ENCODE peak calls at places on chromosome X, in ten cellular contexts. A is amniotic stem cell; R is SK-N-SH; G is effector memory CD4-positive, alpha-beta T cell; T is pancreas; U is iris pigment epithelial cell; X is gastrocnemius medialis; W is left lung; D is foreskin keratinocyte; F is foreskin fibroblast. B is an unnamed sample.

GRCh38 chrX:50609796-50610195 is 139.2 kb upstream of the DGKK start:
- DNase-seq in A (no peak), R (no peak), G (no peak), T (no peak), U (peak; percentile 61), X (no peak), W (no peak), D (peak; percentile 9), F (no peak), B (peak; percentile 38)

GRCh38 chrX:24858004-24858746 is 157.6 kb downstream of the ARX start:
- DNase-seq in A (no peak), R (no peak), G (no peak), T (no peak), U (peak; percentile 45), X (no peak), W (no peak), D (no peak), F (peak; percentile 66), B (peak; percentile 36)

GRCh38 chrX:101409043-101409442 is 1.0 kb downstream of the HNRNPH2 start:
- DNase-seq in A (no peak), R (no peak), G (no peak), T (no peak), U (no peak), X (no peak), W (no peak), D (no peak), F (no peak), B (peak; percentile 27)

GRCh38 chrX:12790878-12791252 is 347 bp upstream of the PRPS2 start:
- DNase-seq in A (no peak), R (no peak), G (no peak), T (no peak), U (no peak), X (no peak), W (no peak), D (no peak), F (no peak), B (no peak)

GRCh38 chrX:49761481-49761880 is 65.7 kb upstream of the PAGE1 start:
- DNase-seq in A (no peak), R (no peak), G (no peak), T (no peak), U (peak; percentile 18), X (no peak), W (no peak), D (no peak), F (peak; percentile 1), B (peak; percentile 12)

GRCh38 chrX:30887721-30888120 is 1.3 kb downstream of the TAB3 start:
- DNase-seq in A (no peak), R (no peak), G (no peak), T (no peak), U (no peak), X (no peak), W (no peak), D (no peak), F (no peak), B (no peak)

GRCh38 chrX:130878350-130879341 is 24.4 kb downstream of the ENOX2 start:
- DNase-seq in A (peak; percentile 20), R (no peak), G (no peak), T (peak; percentile 45), U (peak; percentile 87), X (no peak), W (no peak), D (peak; percentile 45), F (peak; percentile 91), B (peak; percentile 88)

GRCh38 chrX:122579521-122579920 is 604.6 kb upstream of the GRIA3 start:
- DNase-seq in A (no peak), R (no peak), G (no peak), T (no peak), U (peak; percentile 20), X (no peak), W (no peak), D (no peak), F (peak; percentile 54), B (peak; percentile 22)

GRCh38 chrX:19589105-19589504 is 73.8 kb upstream of the MAP3K15 start:
- DNase-seq in A (no peak), R (no peak), G (no peak), T (no peak), U (no peak), X (no peak), W (no peak), D (no peak), F (no peak), B (no peak)

GRCh38 chrX:122850326-122850725 is 333.8 kb upstream of the GRIA3 start:
- DNase-seq in A (no peak), R (no peak), G (no peak), T (no peak), U (no peak), X (no peak), W (no peak), D (no peak), F (peak; percentile 4), B (peak; percentile 15)

GRCh38 chrX:18574591-18574990 is 97.3 kb downstream of the RS1 start:
- DNase-seq in A (peak; percentile 9), R (no peak), G (no peak), T (no peak), U (peak; percentile 67), X (no peak), W (no peak), D (peak; percentile 7), F (peak; percentile 84), B (peak; percentile 75)

GRCh38 chrX:46208225-46208854 is 336.9 kb downstream of the ZNF674 start:
- DNase-seq in A (no peak), R (no peak), G (no peak), T (no peak), U (peak; percentile 60), X (no peak), W (no peak), D (peak; percentile 55), F (peak; percentile 74), B (no peak)

GRCh38 chrX:136598631-136599030 is 49.3 kb upstream of the CD40LG start:
- DNase-seq in A (no peak), R (no peak), G (peak; percentile 41), T (no peak), U (no peak), X (no peak), W (no peak), D (no peak), F (no peak), B (no peak)

GRCh38 chrX:136880003-136880451 is 498 bp downstream of the RBMX start:
- DNase-seq in A (no peak), R (peak; percentile 18), G (peak; percentile 24), T (no peak), U (peak; percentile 13), X (peak; percentile 2), W (no peak), D (no peak), F (no peak), B (peak; percentile 26)

GRCh38 chrX:110671068-110671803 is 124.4 kb downstream of the CHRDL1 start:
- DNase-seq in A (no peak), R (no peak), G (no peak), T (no peak), U (peak; percentile 26), X (no peak), W (no peak), D (no peak), F (peak; percentile 9), B (no peak)

GRCh38 chrX:16459008-16459407 is 190.9 kb upstream of the S100G start:
- DNase-seq in A (no peak), R (no peak), G (no peak), T (no peak), U (no peak), X (no peak), W (no peak), D (no peak), F (no peak), B (no peak)

GRCh38 chrX:103610282-103610681 is 2.5 kb downstream of the TCEAL3 start:
- DNase-seq in A (no peak), R (no peak), G (no peak), T (no peak), U (no peak), X (no peak), W (no peak), D (no peak), F (no peak), B (no peak)

GRCh38 chrX:39821011-39821708 is 276.6 kb downstream of the BCOR start:
- DNase-seq in A (no peak), R (peak; percentile 86), G (no peak), T (no peak), U (peak; percentile 25), X (no peak), W (no peak), D (no peak), F (peak; percentile 60), B (peak; percentile 17)

GRCh38 chrX:3442685-3443084 is 96.2 kb upstream of the MXRA5 start:
- DNase-seq in A (no peak), R (no peak), G (no peak), T (no peak), U (no peak), X (no peak), W (no peak), D (no peak), F (no peak), B (no peak)

GRCh38 chrX:44428989-44429627 is 85.6 kb upstream of the EFHC2 start:
- DNase-seq in A (no peak), R (no peak), G (no peak), T (no peak), U (no peak), X (no peak), W (no peak), D (no peak), F (peak; percentile 3), B (no peak)

GRCh38 chrX:13223868-13224555 is 95.8 kb downstream of the ATXN3L start:
- DNase-seq in A (peak; percentile 62), R (no peak), G (no peak), T (peak; percentile 3), U (peak; percentile 93), X (no peak), W (no peak), D (peak; percentile 81), F (peak; percentile 89), B (peak; percentile 91)

GRCh38 chrX:331145-331771 is 12.7 kb upstream of the GTPBP6 start:
- DNase-seq in A (no peak), R (peak; percentile 69), G (no peak), T (no peak), U (peak; percentile 39), X (no peak), W (peak; percentile 73), D (no peak), F (peak; percentile 78), B (peak; percentile 49)

GRCh38 chrX:111504941-111505340 is 6.5 kb upstream of the SERTM2 start:
- DNase-seq in A (no peak), R (no peak), G (no peak), T (no peak), U (no peak), X (no peak), W (no peak), D (no peak), F (no peak), B (no peak)

GRCh38 chrX:7334253-7334935 is 186.4 kb upstream of the PUDP start:
- DNase-seq in A (peak; percentile 67), R (no peak), G (no peak), T (no peak), U (peak; percentile 84), X (no peak), W (no peak), D (no peak), F (peak; percentile 81), B (peak; percentile 47)

GRCh38 chrX:17744896-17745523 is 7.7 kb downstream of the SCML1 start:
- DNase-seq in A (peak; percentile 0), R (no peak), G (no peak), T (no peak), U (peak; percentile 18), X (no peak), W (no peak), D (no peak), F (peak; percentile 34), B (peak; percentile 29)

GRCh38 chrX:25300994-25301393 is 285.2 kb upstream of the ARX start:
- DNase-seq in A (no peak), R (no peak), G (no peak), T (no peak), U (no peak), X (no peak), W (no peak), D (no peak), F (no peak), B (no peak)

GRCh38 chrX:25344191-25344936 is 328.6 kb upstream of the ARX start:
- DNase-seq in A (no peak), R (no peak), G (no peak), T (no peak), U (no peak), X (no peak), W (no peak), D (peak; percentile 1), F (no peak), B (no peak)

GRCh38 chrX:72253686-72254085 is 14.9 kb upstream of the ERCC6L start:
- DNase-seq in A (no peak), R (no peak), G (no peak), T (no peak), U (no peak), X (no peak), W (no peak), D (no peak), F (no peak), B (no peak)